ENCODE peak calls at places on chromosomes 7 and 10, in four cellular contexts. N is GM12878, V is IMR-90, J is K562. F is an unnamed sample.

GRCh38 chr7:4878336-4879335 is 4.9 kb downstream of the RADIL start:
- DNase-seq in J (no peak), V (no peak), N (no peak), F (no peak)

GRCh38 chr10:28072573-28072972 is 73.7 kb upstream of the ODAD2 start:
- DNase-seq in V (peak), J (no peak), N (no peak), F (no peak)

GRCh38 chr7:142711196-142711595 is 38.1 kb upstream of the PRSS1 start:
- DNase-seq in J (no peak), V (no peak), N (no peak), F (no peak)

GRCh38 chr7:3007696-3008095 is 36.0 kb downstream of the CARD11 start:
- DNase-seq in V (no peak), J (no peak), N (no peak), F (no peak)

GRCh38 chr7:69663911-69664310 is 65.6 kb downstream of the AUTS2 start:
- DNase-seq in N (no peak), V (no peak), J (no peak), F (no peak)

GRCh38 chr10:119737827-119738226 is 12.0 kb downstream of the INPP5F start:
- DNase-seq in N (no peak), V (peak), J (peak), F (peak)

GRCh38 chr10:69716711-69717560 is 84.8 kb upstream of the COL13A1 start:
- DNase-seq in N (no peak), V (peak), J (peak), F (no peak)

GRCh38 chr10:27743736-27744477 is 1.7 kb downstream of the MKX start:
- DNase-seq in N (no peak), V (peak), J (no peak), F (no peak)

GRCh38 chr7:111041577-111041976 is 49.4 kb upstream of the LRRN3 start:
- DNase-seq in J (no peak), N (no peak), V (peak), F (peak)

GRCh38 chr10:34495938-34496337 is 319.2 kb downstream of the PARD3 start:
- DNase-seq in V (no peak), N (no peak), J (peak), F (no peak)

GRCh38 chr7:151736403-151736909 is 140.5 kb downstream of the PRKAG2 start:
- DNase-seq in N (no peak), V (peak), J (peak), F (peak)

GRCh38 chr10:35035641-35036040 is 54.5 kb downstream of the CUL2 start:
- DNase-seq in V (no peak), J (no peak), N (no peak), F (no peak)

GRCh38 chr10:60035984-60036383 is 129.6 kb upstream of the CCDC6 start:
- DNase-seq in V (no peak), N (no peak), J (no peak), F (no peak)

GRCh38 chr10:128725531-128725930 is 599.3 kb upstream of the MKI67 start:
- DNase-seq in N (no peak), V (no peak), J (no peak), F (no peak)

GRCh38 chr10:33947563-33947962 is 613.1 kb upstream of the NRP1 start:
- DNase-seq in N (no peak), V (no peak), J (no peak), F (no peak)

GRCh38 chr10:208616-209015 is 73.4 kb downstream of the ZMYND11 start:
- DNase-seq in V (no peak), N (no peak), J (no peak), F (no peak)

GRCh38 chr10:115706482-115707076 is 566.4 kb downstream of the GFRA1 start:
- DNase-seq in J (peak), V (peak), N (no peak), F (peak)

GRCh38 chr7:6271091-6271658 is 1.2 kb downstream of the CYTH3 start:
- DNase-seq in N (no peak), J (no peak), V (peak), F (peak)

GRCh38 chr7:128076216-128076821 is 45.1 kb upstream of the LRRC4 start:
- DNase-seq in J (no peak), N (no peak), V (no peak), F (no peak)
- TF ChIP-seq FOS in J (no peak), N (no peak), V (no peak), F (no peak)

GRCh38 chr7:36208406-36208805 is 55.4 kb downstream of the EEPD1 start:
- DNase-seq in V (peak), J (no peak), N (no peak), F (no peak)
- TF ChIP-seq FOS in V (no peak), J (no peak), N (no peak), F (no peak)

GRCh38 chr7:85554294-85554877 is 367.5 kb upstream of the SEMA3D start:
- DNase-seq in J (peak), N (no peak), V (peak), F (peak)
- TF ChIP-seq FOS in J (no peak), N (no peak), V (no peak), F (no peak)

DNA sequence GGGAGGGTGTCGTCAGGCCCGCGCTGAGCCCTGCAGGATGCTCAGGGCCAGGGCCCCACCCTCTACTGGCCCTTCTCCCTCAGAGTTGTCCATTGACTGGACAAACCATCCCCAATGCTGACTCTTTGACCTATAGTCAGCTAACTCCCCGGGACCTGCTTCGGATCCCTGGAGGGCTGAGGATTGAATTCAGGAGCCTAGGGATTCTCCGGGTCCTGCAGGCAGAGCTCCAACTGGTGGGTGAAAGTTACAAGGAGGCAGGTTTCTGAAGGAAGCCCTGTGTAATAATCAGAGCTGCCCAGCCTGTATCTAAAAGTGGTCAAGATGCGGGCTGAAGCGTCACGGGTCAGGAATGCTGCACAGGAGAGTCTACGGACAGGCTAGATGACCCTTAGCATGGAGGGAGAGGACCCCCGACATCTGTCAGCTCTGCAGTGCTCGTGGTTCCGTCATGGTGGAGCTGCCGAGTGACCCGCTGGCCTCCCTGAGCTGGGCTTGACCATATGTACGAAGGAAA is 602 bp upstream of the CALHM2 start:
- DNase-seq in V (no peak), N (no peak), J (no peak), F (no peak)
- TF ChIP-seq FOS in V (no peak), N (no peak), J (no peak), F (no peak)

GRCh38 chr10:3122486-3123205 is 49.9 kb downstream of the PITRM1 start:
- DNase-seq in N (no peak), J (no peak), V (no peak), F (no peak)
- TF ChIP-seq FOS in N (no peak), J (no peak), V (no peak), F (no peak)

F was measured in endothelial cell of umbilical vein.